ENCODE peak calls at places on chromosomes 7 and 10, in nine cellular contexts. Y is Calu3; X is upper lobe of left lung; T is SK-N-SH; E is psoas muscle; S is GM20000; R is CD8-positive, alpha-beta T cell; K is thoracic aorta; P is IMR-90. O is an unnamed sample.

GRCh38 chr7:1555046-1555812 is 776 bp downstream of the TMEM184A start:
- DNase-seq in E (peak), R (no peak), P (peak), S (no peak), T (peak), K (no peak), X (no peak), Y (peak), O (peak)

GRCh38 chr10:124349993-124350280 is 68.8 kb downstream of the OAT start:
- DNase-seq in P (no peak), K (no peak), E (no peak), Y (no peak), X (no peak), S (no peak), R (no peak), T (no peak), O (no peak)

GRCh38 chr7:158847451-158847866 is 8.9 kb upstream of the DYNC2I1 start:
- DNase-seq in R (no peak), P (no peak), E (no peak), T (no peak), K (no peak), S (no peak), Y (no peak), X (no peak), O (no peak)

GRCh38 chr7:1610678-1611302 is 41.0 kb upstream of the PSMG3 start:
- DNase-seq in K (no peak), Y (no peak), E (no peak), R (no peak), X (no peak), S (no peak), T (peak), P (no peak), O (peak)

GRCh38 chr7:57362868-57363267 is 87.1 kb upstream of the ZNF716 start:
- DNase-seq in E (no peak), P (no peak), K (no peak), T (no peak), X (no peak), R (no peak), S (no peak), Y (no peak), O (no peak)

GRCh38 chr10:97640868-97641811 is 669 bp downstream of the PI4K2A start:
- DNase-seq in Y (no peak), S (peak), E (peak), K (no peak), X (peak), T (peak), R (peak), P (peak), O (peak)

GRCh38 chr7:149869291-149869650 is 4.5 kb upstream of the ATP6V0E2 start:
- DNase-seq in Y (no peak), P (no peak), K (no peak), R (no peak), E (no peak), S (no peak), T (no peak), X (no peak), O (no peak)

GRCh38 chr10:108556176-108556575 is 1367.1 kb downstream of the XPNPEP1 start:
- DNase-seq in E (no peak), Y (no peak), X (no peak), R (no peak), P (no peak), T (no peak), K (no peak), S (no peak), O (no peak)

GRCh38 chr7:54932818-54933543 is 85.8 kb upstream of the EGFR start:
- DNase-seq in R (no peak), P (peak), K (peak), E (peak), Y (peak), S (no peak), X (peak), T (peak), O (peak)

GRCh38 chr7:3552499-3552898 is 251.4 kb downstream of the SDK1 start:
- DNase-seq in K (no peak), E (no peak), Y (no peak), R (no peak), X (no peak), S (no peak), T (no peak), P (peak), O (peak)

GRCh38 chr10:73956476-73957338 is 41.2 kb upstream of the VCL start:
- DNase-seq in S (peak), K (no peak), E (no peak), T (no peak), Y (peak), P (peak), X (peak), R (no peak), O (no peak)

GRCh38 chr7:100023526-100023925 is 8.1 kb downstream of the ZKSCAN1 start:
- DNase-seq in X (no peak), E (no peak), P (no peak), T (no peak), K (no peak), S (no peak), R (no peak), Y (no peak), O (no peak)

GRCh38 chr10:109773818-109774440 is 149.4 kb downstream of the XPNPEP1 start:
- DNase-seq in K (no peak), E (no peak), S (peak), T (peak), Y (no peak), R (no peak), P (peak), X (no peak), O (peak)

GRCh38 chr7:86911703-86912102 is 147.8 kb downstream of the ELAPOR2 start:
- DNase-seq in S (no peak), E (no peak), R (no peak), T (no peak), Y (no peak), P (no peak), X (no peak), K (no peak), O (peak)

GRCh38 chr10:78981257-78981969 is 87.4 kb upstream of the ZMIZ1 start:
- DNase-seq in T (no peak), K (no peak), S (peak), Y (no peak), E (no peak), R (no peak), X (no peak), P (no peak), O (no peak)

GRCh38 chr7:101140339-101140699 is 13.4 kb downstream of the SERPINE1 start:
- DNase-seq in P (peak), K (no peak), X (no peak), Y (no peak), T (no peak), R (no peak), E (no peak), S (no peak), O (no peak)

GRCh38 chr10:74835963-74836362 is 9.6 kb downstream of the KAT6B start:
- DNase-seq in K (no peak), X (no peak), S (no peak), E (no peak), T (no peak), R (no peak), P (no peak), Y (no peak), O (no peak)

GRCh38 chr7:31056775-31057346 is 4.8 kb downstream of the ADCYAP1R1 start:
- DNase-seq in K (no peak), E (no peak), X (no peak), R (no peak), S (no peak), Y (peak), T (no peak), P (no peak), O (peak)
- TF ChIP-seq CTCF in K (no peak), E (no peak), X (no peak), R (no peak), S (no peak), Y (no peak), T (no peak), P (no peak), O (peak)

GRCh38 chr10:66215005-66215404 is 710.8 kb upstream of the LRRTM3 start:
- DNase-seq in P (peak), R (no peak), K (no peak), X (no peak), E (no peak), T (peak), S (no peak), Y (peak), O (peak)
- TF ChIP-seq CTCF in P (peak), R (no peak), K (no peak), X (no peak), E (no peak), T (peak), S (no peak), Y (no peak), O (no peak)

GRCh38 chr7:444606-445005 is 75.0 kb downstream of the PDGFA start:
- DNase-seq in T (no peak), E (no peak), X (no peak), K (no peak), P (no peak), S (no peak), R (no peak), Y (no peak), O (no peak)

GRCh38 chr7:445563-446288 is 73.9 kb downstream of the PDGFA start:
- DNase-seq in Y (no peak), T (no peak), P (no peak), X (no peak), S (no peak), K (no peak), E (no peak), R (no peak), O (no peak)

GRCh38 chr7:445020-445419 is 74.6 kb downstream of the PDGFA start:
- DNase-seq in S (no peak), X (no peak), R (no peak), E (no peak), P (no peak), K (no peak), T (no peak), Y (no peak), O (no peak)

GRCh38 chr7:447523-447922 is 72.1 kb downstream of the PDGFA start:
- DNase-seq in P (no peak), X (no peak), S (no peak), T (no peak), E (no peak), R (no peak), Y (no peak), K (no peak), O (no peak)

GRCh38 chr7:446289-446935 is 73.2 kb downstream of the PDGFA start:
- DNase-seq in E (no peak), Y (no peak), X (no peak), P (no peak), S (no peak), K (no peak), R (no peak), T (no peak), O (no peak)
- TF ChIP-seq CTCF in E (no peak), Y (no peak), X (no peak), P (no peak), S (no peak), K (no peak), R (no peak), T (no peak), O (no peak)

GRCh38 chr7:48899932-48900331 is 24.4 kb upstream of the CDC14C start:
- DNase-seq in R (no peak), K (no peak), X (no peak), P (no peak), T (no peak), Y (no peak), E (no peak), S (no peak), O (no peak)

GRCh38 chr7:48894574-48894973 is 29.8 kb upstream of the CDC14C start:
- DNase-seq in K (no peak), S (no peak), R (no peak), T (no peak), X (no peak), E (no peak), P (no peak), Y (no peak), O (no peak)
- TF ChIP-seq CTCF in K (no peak), S (no peak), R (no peak), T (no peak), X (no peak), E (no peak), P (no peak), Y (no peak), O (no peak)

DNA sequence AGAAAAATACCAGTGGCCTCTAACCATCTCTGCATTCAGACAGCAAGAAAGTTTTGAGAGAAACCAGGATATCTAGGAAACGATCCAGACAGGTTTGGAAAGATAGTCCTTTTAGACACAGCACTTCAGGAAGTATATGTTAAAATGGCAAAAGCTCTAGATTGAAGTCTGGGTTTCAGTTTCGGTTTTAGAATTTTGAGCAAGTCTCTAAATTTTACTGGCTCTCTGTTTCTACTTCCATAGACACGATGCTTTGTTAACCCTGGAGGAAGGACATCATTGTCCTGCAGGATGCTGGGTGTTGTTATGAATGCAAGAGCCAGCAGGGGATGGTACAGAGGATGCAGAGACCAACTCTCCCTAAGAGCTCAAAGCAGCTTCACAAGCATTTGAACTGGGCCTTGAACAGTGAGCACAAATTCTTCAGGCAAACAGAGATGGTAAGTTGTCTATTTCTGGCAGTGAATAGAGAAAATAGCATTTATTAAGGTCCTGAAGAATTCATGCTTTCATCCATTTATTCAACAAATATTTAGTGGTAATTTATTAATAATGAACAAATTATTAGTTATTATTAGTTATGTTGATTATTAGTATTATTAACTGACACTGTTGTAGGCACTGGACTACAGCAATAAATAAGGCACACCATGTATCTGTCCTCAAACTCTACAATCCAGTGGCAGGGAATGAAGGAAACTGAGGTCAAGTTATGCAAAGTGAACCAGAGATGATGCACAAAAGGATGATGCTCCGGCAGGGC is 152.7 kb upstream of the NRP1 start:
- DNase-seq in P (peak), T (no peak), S (no peak), R (no peak), X (no peak), Y (no peak), E (no peak), K (no peak), O (no peak)
- TF ChIP-seq CTCF in P (peak), T (peak), S (no peak), R (no peak), X (no peak), Y (no peak), E (no peak), K (no peak), O (no peak)

DNA sequence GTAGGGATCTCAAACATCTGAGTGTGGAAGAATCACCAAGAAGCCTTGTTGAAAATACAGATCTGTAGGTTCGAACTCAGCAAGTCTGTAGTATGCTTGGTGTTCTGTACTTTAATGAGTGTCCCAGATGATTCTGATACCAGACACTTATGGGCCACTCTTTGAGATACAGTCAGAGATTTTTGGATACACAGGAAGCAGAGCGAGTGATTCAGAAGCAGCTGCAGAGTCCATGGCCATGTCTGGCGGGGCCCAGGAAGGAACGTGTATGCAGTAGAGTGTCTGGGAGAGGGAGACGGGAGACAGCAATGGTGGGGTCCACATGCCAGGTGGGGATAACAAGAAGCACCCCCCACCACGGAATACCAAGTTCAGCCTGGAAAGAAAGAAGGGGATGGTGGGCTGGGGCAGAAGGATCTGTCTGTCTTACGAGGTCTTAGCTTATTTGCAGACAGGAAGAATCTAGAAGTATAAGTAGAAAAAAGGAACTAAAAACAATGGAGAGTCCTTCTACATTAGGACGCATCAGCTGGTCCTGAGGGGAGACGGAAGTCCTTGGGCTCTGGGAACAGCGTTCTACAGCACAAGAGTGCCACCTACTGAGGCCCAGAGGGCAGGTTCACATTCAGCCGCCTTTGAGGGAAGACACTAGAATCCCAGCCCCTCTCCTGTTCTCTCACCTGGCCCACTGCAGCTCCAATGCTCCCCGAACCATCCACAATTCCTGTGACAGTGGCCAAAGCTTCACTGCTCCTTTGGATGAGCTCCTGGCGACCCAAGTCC is 55.4 kb downstream of the SLC37A3 start:
- DNase-seq in T (peak), S (no peak), K (no peak), E (no peak), Y (peak), R (no peak), P (peak), X (peak), O (peak)
- TF ChIP-seq CTCF in T (peak), S (peak), K (no peak), E (peak), Y (no peak), R (no peak), P (peak), X (peak), O (peak)

GRCh38 chr10:26858707-26859034 is 2.1 kb downstream of the ABI1 start:
- DNase-seq in T (no peak), R (no peak), Y (no peak), K (no peak), E (no peak), P (no peak), S (no peak), X (no peak), O (peak)

GRCh38 chr10:26861326-26861998 is 704 bp upstream of the ABI1 start:
- DNase-seq in Y (no peak), X (no peak), S (no peak), T (no peak), K (no peak), R (no peak), E (no peak), P (no peak), O (no peak)

GRCh38 chr10:26859241-26860025 is 1.3 kb downstream of the ABI1 start:
- DNase-seq in R (no peak), P (peak), K (no peak), Y (no peak), E (no peak), X (no peak), T (no peak), S (no peak), O (peak)

GRCh38 chr10:26860026-26860541 is 674 bp downstream of the ABI1 start:
- DNase-seq in R (peak), K (peak), X (peak), T (no peak), S (peak), P (peak), Y (peak), E (peak), O (peak)

GRCh38 chr10:26860542-26861325 is at the start of gene ABI1:
- DNase-seq in Y (peak), X (peak), R (peak), K (peak), E (peak), T (peak), P (peak), S (peak), O (peak)
- TF ChIP-seq CTCF in Y (no peak), X (peak), R (no peak), K (peak), E (no peak), T (peak), P (peak), S (peak), O (no peak)

DNA sequence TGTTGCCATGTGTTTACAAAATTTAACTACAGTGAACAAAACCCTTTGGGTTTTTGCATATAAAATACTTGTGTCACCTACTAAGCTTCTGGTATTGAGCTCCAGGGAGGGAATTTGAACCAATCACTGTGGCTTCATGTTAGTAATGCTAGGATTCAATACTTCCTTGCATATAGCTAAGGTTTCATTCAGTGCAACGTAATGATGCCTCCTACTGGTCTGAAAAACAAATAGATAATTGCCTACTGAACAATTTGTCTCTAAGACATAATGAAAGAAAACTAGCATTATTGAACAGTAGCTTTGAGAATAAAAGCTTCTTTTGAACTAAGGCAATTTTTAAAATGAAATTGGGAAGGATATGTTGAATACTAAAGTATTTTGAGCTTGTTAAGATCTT is 244.4 kb downstream of the ZWINT start:
- DNase-seq in X (no peak), K (no peak), R (no peak), Y (no peak), P (no peak), E (no peak), T (peak), S (no peak), O (peak)
- TF ChIP-seq CTCF in X (no peak), K (no peak), R (no peak), Y (no peak), P (no peak), E (no peak), T (peak), S (no peak), O (peak)

O was measured in MCF 10A.